ENCODE peak calls at places on chromosomes 4 and X, in eight cellular contexts. One of them, this sample, is unnamed. For H3K4me1, the result is how much of the 10 kb centered on the place peaks cover.

GRCh38 chr4:166941629-166942028 is 292.7 kb downstream of the SPOCK3 start:
- DNase-seq in endothelial cell of umbilical vein: no peak
- DNase-seq in stomach: no peak
- DNase-seq in uterus: no peak
- DNase-seq in IMR-90: no peak
- DNase-seq in K562: no peak
- DNase-seq in A549: no peak
- DNase-seq in GM12878: peak
- DNase-seq in this sample: no peak

GRCh38 chr4:141815646-141816045 is 179.3 kb downstream of the IL15 start:
- DNase-seq in endothelial cell of umbilical vein: no peak
- DNase-seq in stomach: no peak
- DNase-seq in uterus: no peak
- DNase-seq in IMR-90: no peak
- DNase-seq in K562: no peak
- DNase-seq in A549: no peak
- DNase-seq in GM12878: no peak
- DNase-seq in this sample: no peak

GRCh38 chrX:87900320-87900908 is 382.8 kb downstream of the KLHL4 start:
- DNase-seq in endothelial cell of umbilical vein: no peak
- DNase-seq in stomach: no peak
- DNase-seq in uterus: no peak
- DNase-seq in IMR-90: no peak
- DNase-seq in K562: no peak
- DNase-seq in A549: no peak
- DNase-seq in GM12878: peak
- DNase-seq in this sample: no peak

GRCh38 chr4:80259012-80259411 is 7.5 kb upstream of the FGF5 start:
- DNase-seq in endothelial cell of umbilical vein: no peak
- DNase-seq in stomach: no peak
- DNase-seq in uterus: no peak
- DNase-seq in IMR-90: no peak
- DNase-seq in K562: no peak
- DNase-seq in A549: no peak
- DNase-seq in GM12878: no peak
- DNase-seq in this sample: no peak

GRCh38 chrX:28787206-28787605 is 200.0 kb downstream of the IL1RAPL1 start:
- DNase-seq in endothelial cell of umbilical vein: peak
- DNase-seq in stomach: no peak
- DNase-seq in uterus: no peak
- DNase-seq in IMR-90: peak
- DNase-seq in K562: no peak
- DNase-seq in A549: peak
- DNase-seq in GM12878: no peak
- DNase-seq in this sample: no peak

GRCh38 chrX:37425370-37425769 is 76.2 kb downstream of the PRRG1 start:
- DNase-seq in endothelial cell of umbilical vein: no peak
- DNase-seq in stomach: no peak
- DNase-seq in uterus: no peak
- DNase-seq in IMR-90: peak
- DNase-seq in K562: no peak
- DNase-seq in A549: no peak
- DNase-seq in GM12878: no peak
- DNase-seq in this sample: no peak

GRCh38 chrX:69236641-69237040 is 71.4 kb upstream of the PJA1 start:
- DNase-seq in endothelial cell of umbilical vein: no peak
- DNase-seq in stomach: no peak
- DNase-seq in uterus: no peak
- DNase-seq in IMR-90: no peak
- DNase-seq in K562: no peak
- DNase-seq in A549: no peak
- DNase-seq in GM12878: no peak
- DNase-seq in this sample: no peak

GRCh38 chr4:76748649-76749048 is 149.3 kb downstream of the SOWAHB start:
- DNase-seq in endothelial cell of umbilical vein: peak
- DNase-seq in stomach: peak
- DNase-seq in uterus: no peak
- DNase-seq in IMR-90: peak
- DNase-seq in K562: peak
- DNase-seq in A549: peak
- DNase-seq in GM12878: no peak
- DNase-seq in this sample: no peak

GRCh38 chr4:69458184-69458826 is 37.4 kb downstream of the UGT2B4 start:
- DNase-seq in endothelial cell of umbilical vein: no peak
- DNase-seq in stomach: no peak
- DNase-seq in uterus: no peak
- DNase-seq in IMR-90: no peak
- DNase-seq in K562: no peak
- DNase-seq in A549: no peak
- DNase-seq in GM12878: no peak
- DNase-seq in this sample: no peak

GRCh38 chr4:152665691-152666410 is 13.9 kb downstream of the TMEM154 start:
- DNase-seq in endothelial cell of umbilical vein: no peak
- DNase-seq in stomach: no peak
- DNase-seq in uterus: no peak
- DNase-seq in IMR-90: no peak
- DNase-seq in K562: no peak
- DNase-seq in A549: no peak
- DNase-seq in GM12878: no peak
- DNase-seq in this sample: no peak

GRCh38 chr4:10741221-10741620 is 56.7 kb upstream of the CLNK start:
- DNase-seq in endothelial cell of umbilical vein: no peak
- DNase-seq in stomach: no peak
- DNase-seq in uterus: no peak
- DNase-seq in IMR-90: peak
- DNase-seq in K562: no peak
- DNase-seq in A549: no peak
- DNase-seq in GM12878: no peak
- DNase-seq in this sample: no peak

GRCh38 chr4:23970193-23970850 is 80.5 kb upstream of the PPARGC1A start:
- DNase-seq in endothelial cell of umbilical vein: no peak
- DNase-seq in stomach: no peak
- DNase-seq in uterus: no peak
- DNase-seq in IMR-90: no peak
- DNase-seq in K562: no peak
- DNase-seq in A549: no peak
- DNase-seq in GM12878: no peak
- DNase-seq in this sample: no peak

GRCh38 chrX:137236837-137237236 is 203.0 kb upstream of the GPR101 start:
- DNase-seq in endothelial cell of umbilical vein: no peak
- DNase-seq in stomach: no peak
- DNase-seq in uterus: no peak
- DNase-seq in IMR-90: no peak
- DNase-seq in K562: no peak
- DNase-seq in A549: no peak
- DNase-seq in GM12878: no peak
- DNase-seq in this sample: no peak

GRCh38 chr4:25760518-25761157 is 102.2 kb downstream of the SEL1L3 start:
- DNase-seq in endothelial cell of umbilical vein: no peak
- DNase-seq in stomach: no peak
- DNase-seq in uterus: no peak
- DNase-seq in IMR-90: peak
- DNase-seq in K562: no peak
- DNase-seq in A549: no peak
- DNase-seq in GM12878: no peak
- DNase-seq in this sample: no peak

GRCh38 chrX:53831662-53832635 is 145.4 kb upstream of the HUWE1 start:
- DNase-seq in endothelial cell of umbilical vein: peak
- DNase-seq in stomach: no peak
- DNase-seq in uterus: no peak
- DNase-seq in IMR-90: peak
- DNase-seq in K562: peak
- DNase-seq in A549: peak
- DNase-seq in GM12878: peak
- DNase-seq in this sample: no peak

GRCh38 chr4:67721770-67722597 is 21.0 kb upstream of the UBA6 start:
- DNase-seq in endothelial cell of umbilical vein: peak
- DNase-seq in stomach: no peak
- DNase-seq in uterus: no peak
- DNase-seq in IMR-90: peak
- DNase-seq in K562: peak
- DNase-seq in A549: no peak
- DNase-seq in GM12878: no peak
- DNase-seq in this sample: no peak

GRCh38 chr4:30956891-30957290 is 236.7 kb downstream of the PCDH7 start:
- DNase-seq in endothelial cell of umbilical vein: no peak
- DNase-seq in stomach: no peak
- DNase-seq in uterus: no peak
- DNase-seq in IMR-90: no peak
- DNase-seq in K562: no peak
- DNase-seq in A549: no peak
- DNase-seq in GM12878: no peak
- DNase-seq in this sample: no peak

GRCh38 chr4:158410272-158410671 is 111.4 kb upstream of the RXFP1 start:
- DNase-seq in endothelial cell of umbilical vein: peak
- DNase-seq in stomach: no peak
- DNase-seq in uterus: no peak
- DNase-seq in IMR-90: peak
- DNase-seq in K562: peak
- DNase-seq in A549: no peak
- DNase-seq in GM12878: no peak
- DNase-seq in this sample: no peak

GRCh38 chrX:123961268-123962005 is at the start of gene STAG2:
- DNase-seq in endothelial cell of umbilical vein: peak
- DNase-seq in stomach: peak
- DNase-seq in uterus: peak
- DNase-seq in IMR-90: peak
- DNase-seq in K562: peak
- DNase-seq in A549: peak
- DNase-seq in GM12878: peak
- DNase-seq in this sample: peak
- TF ChIP-seq POLR2A in endothelial cell of umbilical vein: no peak
- TF ChIP-seq POLR2A in stomach: no peak
- TF ChIP-seq POLR2A in uterus: peak
- TF ChIP-seq POLR2A in IMR-90: no peak
- TF ChIP-seq POLR2A in K562: peak
- TF ChIP-seq POLR2A in A549: no peak
- TF ChIP-seq POLR2A in GM12878: peak
- TF ChIP-seq POLR2A in this sample: no peak

GRCh38 chrX:71103110-71103983 is 3.2 kb downstream of the CXorf65 start:
- DNase-seq in endothelial cell of umbilical vein: no peak
- DNase-seq in stomach: peak
- DNase-seq in uterus: no peak
- DNase-seq in IMR-90: no peak
- DNase-seq in K562: peak
- DNase-seq in A549: no peak
- DNase-seq in GM12878: no peak
- DNase-seq in this sample: no peak
- H3K4me1 ChIP-seq in endothelial cell of umbilical vein: under half
- H3K4me1 ChIP-seq in stomach: under half
- H3K4me1 ChIP-seq in uterus: under half
- H3K4me1 ChIP-seq in IMR-90: under half
- H3K4me1 ChIP-seq in K562: half or more
- H3K4me1 ChIP-seq in A549: under half
- H3K4me1 ChIP-seq in GM12878: under half
- H3K4me1 ChIP-seq in this sample: under half

GRCh38 chr4:99088485-99089365 is at the start of gene ADH5:
- DNase-seq in endothelial cell of umbilical vein: peak
- DNase-seq in stomach: peak
- DNase-seq in uterus: peak
- DNase-seq in IMR-90: peak
- DNase-seq in K562: peak
- DNase-seq in A549: peak
- DNase-seq in GM12878: peak
- DNase-seq in this sample: peak
- TF ChIP-seq POLR2A in endothelial cell of umbilical vein: peak
- TF ChIP-seq POLR2A in stomach: no peak
- TF ChIP-seq POLR2A in uterus: peak
- TF ChIP-seq POLR2A in IMR-90: peak
- TF ChIP-seq POLR2A in K562: peak
- TF ChIP-seq POLR2A in A549: peak
- TF ChIP-seq POLR2A in GM12878: peak
- TF ChIP-seq POLR2A in this sample: no peak

GRCh38 chr4:13544556-13545393 is 467 bp upstream of the NKX3-2 start:
- DNase-seq in endothelial cell of umbilical vein: peak
- DNase-seq in stomach: peak
- DNase-seq in uterus: peak
- DNase-seq in IMR-90: peak
- DNase-seq in K562: peak
- DNase-seq in A549: peak
- DNase-seq in GM12878: no peak
- DNase-seq in this sample: no peak
- H3K4me1 ChIP-seq in endothelial cell of umbilical vein: under half
- H3K4me1 ChIP-seq in stomach: half or more
- H3K4me1 ChIP-seq in uterus: under half
- H3K4me1 ChIP-seq in IMR-90: under half
- H3K4me1 ChIP-seq in K562: under half
- H3K4me1 ChIP-seq in A549: under half
- H3K4me1 ChIP-seq in GM12878: under half
- H3K4me1 ChIP-seq in this sample: half or more

GRCh38 chr4:7353846-7354610 is 80.7 kb downstream of the PSAPL1 start:
- DNase-seq in endothelial cell of umbilical vein: no peak
- DNase-seq in stomach: no peak
- DNase-seq in uterus: no peak
- DNase-seq in IMR-90: no peak
- DNase-seq in K562: no peak
- DNase-seq in A549: no peak
- DNase-seq in GM12878: no peak
- DNase-seq in this sample: no peak

GRCh38 chr4:7352486-7352885 is 82.2 kb downstream of the PSAPL1 start:
- DNase-seq in endothelial cell of umbilical vein: no peak
- DNase-seq in stomach: no peak
- DNase-seq in uterus: no peak
- DNase-seq in IMR-90: no peak
- DNase-seq in K562: no peak
- DNase-seq in A549: no peak
- DNase-seq in GM12878: no peak
- DNase-seq in this sample: no peak

GRCh38 chr4:7351014-7351413 is 83.7 kb downstream of the PSAPL1 start:
- DNase-seq in endothelial cell of umbilical vein: no peak
- DNase-seq in stomach: no peak
- DNase-seq in uterus: no peak
- DNase-seq in IMR-90: no peak
- DNase-seq in K562: no peak
- DNase-seq in A549: no peak
- DNase-seq in GM12878: no peak
- DNase-seq in this sample: no peak

GRCh38 chr4:7354937-7355336 is 79.8 kb downstream of the PSAPL1 start:
- DNase-seq in endothelial cell of umbilical vein: no peak
- DNase-seq in stomach: no peak
- DNase-seq in uterus: no peak
- DNase-seq in IMR-90: peak
- DNase-seq in K562: no peak
- DNase-seq in A549: no peak
- DNase-seq in GM12878: no peak
- DNase-seq in this sample: no peak

GRCh38 chr4:7353046-7353790 is 81.5 kb downstream of the PSAPL1 start:
- DNase-seq in endothelial cell of umbilical vein: no peak
- DNase-seq in stomach: no peak
- DNase-seq in uterus: no peak
- DNase-seq in IMR-90: no peak
- DNase-seq in K562: no peak
- DNase-seq in A549: no peak
- DNase-seq in GM12878: no peak
- DNase-seq in this sample: no peak
- TF ChIP-seq POLR2A in endothelial cell of umbilical vein: no peak
- TF ChIP-seq POLR2A in stomach: no peak
- TF ChIP-seq POLR2A in uterus: no peak
- TF ChIP-seq POLR2A in IMR-90: no peak
- TF ChIP-seq POLR2A in K562: no peak
- TF ChIP-seq POLR2A in A549: no peak
- TF ChIP-seq POLR2A in GM12878: no peak
- TF ChIP-seq POLR2A in this sample: no peak